ENCODE peak calls at places on chromosomes 5 and 9, in five cellular contexts. Y, O, N, B and J are unnamed samples.

GRCh38 chr9:2939368-2939767 is 95.5 kb upstream of the PUM3 start:
- DNase-seq in N (no peak), O (no peak), B (no peak), Y (no peak), J (no peak)

GRCh38 chr5:40784027-40784653 is 14.0 kb downstream of the PRKAA1 start:
- DNase-seq in O (no peak), N (no peak), Y (peak; percentile 92), B (no peak), J (no peak)

GRCh38 chr5:80654054-80654390 is 430 bp upstream of the MSH3 start:
- DNase-seq in Y (peak; percentile 20), B (no peak), O (no peak), N (peak; percentile 24), J (peak; percentile 34)

GRCh38 chr9:133592731-133593409 is 16.3 kb downstream of the FAM163B start:
- DNase-seq in N (no peak), Y (no peak), B (no peak), O (no peak), J (no peak)

GRCh38 chr5:37495210-37495609 is 116.1 kb downstream of the WDR70 start:
- DNase-seq in B (no peak), N (no peak), O (no peak), Y (peak; percentile 2), J (no peak)

GRCh38 chr9:124259273-124260078 is 1.7 kb downstream of the NEK6 start:
- DNase-seq in O (no peak), Y (peak; percentile 91), B (no peak), N (peak; percentile 42), J (no peak)

GRCh38 chr9:34556951-34557350 is 32.6 kb downstream of the CNTFR start:
- DNase-seq in Y (no peak), N (no peak), B (no peak), O (no peak), J (no peak)

GRCh38 chr5:84290161-84290560 is 94.5 kb downstream of the EDIL3 start:
- DNase-seq in B (no peak), O (no peak), Y (no peak), N (no peak), J (no peak)

GRCh38 chr5:26691486-26691885 is 346.9 kb downstream of the CDH9 start:
- DNase-seq in N (no peak), B (no peak), O (no peak), Y (no peak), J (no peak)

GRCh38 chr9:134315716-134316443 is 10.4 kb upstream of the RXRA start:
- DNase-seq in N (no peak), Y (no peak), B (no peak), O (no peak), J (no peak)

DNA sequence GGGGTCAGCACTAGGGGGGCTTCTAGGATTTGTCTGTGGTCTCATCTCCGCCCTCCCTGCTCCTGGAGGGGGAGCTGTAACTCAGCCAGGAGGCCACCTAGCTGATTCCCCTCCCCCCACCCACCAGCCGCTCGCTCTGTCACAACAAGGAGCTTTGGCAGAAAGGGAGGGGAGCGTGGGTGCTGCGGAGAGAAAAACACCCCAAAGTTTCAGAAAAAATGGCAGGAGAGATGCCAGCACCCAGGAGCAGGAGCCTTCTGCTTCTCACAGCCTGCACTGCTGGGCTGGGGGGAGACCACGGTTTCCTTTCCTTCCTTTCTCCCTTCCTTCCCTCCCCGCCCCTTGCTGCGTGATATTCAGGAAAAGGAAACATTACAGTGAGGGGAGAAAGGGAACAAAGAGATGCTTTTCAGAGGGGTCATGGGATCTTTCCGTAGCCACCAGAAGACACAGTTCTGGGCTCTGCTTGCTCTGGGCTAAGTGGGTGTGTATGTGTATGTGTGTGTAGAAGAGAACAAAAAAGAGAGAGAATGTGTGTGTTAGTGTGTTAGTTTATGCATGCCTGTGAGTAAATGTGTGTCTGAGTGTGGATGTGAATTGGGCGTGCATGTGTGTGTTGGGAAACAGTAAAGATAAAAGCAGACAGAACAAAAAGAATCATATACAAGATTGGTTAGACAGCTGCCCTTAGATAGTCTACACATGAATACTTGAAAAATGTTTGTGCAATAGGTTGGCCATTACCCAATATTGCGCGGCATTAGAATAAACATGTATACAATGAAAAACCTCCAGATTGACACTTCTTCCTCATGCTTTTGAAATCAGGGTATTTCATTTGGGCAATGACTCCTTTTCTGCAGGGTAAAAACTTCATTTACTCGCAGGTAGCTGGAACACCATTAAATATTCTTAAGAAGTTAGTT is 36.4 kb upstream of the HSPA9 start:
- DNase-seq in O (no peak), B (peak; percentile 54), Y (no peak), N (peak; percentile 52), J (peak; percentile 62)
- TF ChIP-seq CTCF in O (no peak), B (peak; percentile 41), Y (peak; percentile 52), N (peak; percentile 26), J (peak; percentile 26)

GRCh38 chr5:172837640-172838039 is 3.6 kb downstream of the ERGIC1 start:
- DNase-seq in Y (no peak), N (no peak), B (no peak), O (peak; percentile 73), J (no peak)
- TF ChIP-seq CREB1 in Y (no peak), N (no peak), B (no peak), O (no peak), J (no peak)

GRCh38 chr5:157236423-157236822 is 29.5 kb upstream of the CYFIP2 start:
- DNase-seq in B (no peak), O (no peak), Y (no peak), N (no peak), J (no peak)
- H3K36me3 ChIP-seq in B (no peaks in the 10 kb centered on the region), O (no peaks in the 10 kb centered on the region), Y (no peaks in the 10 kb centered on the region), N (no peaks in the 10 kb centered on the region), J (no peaks in the 10 kb centered on the region)

DNA sequence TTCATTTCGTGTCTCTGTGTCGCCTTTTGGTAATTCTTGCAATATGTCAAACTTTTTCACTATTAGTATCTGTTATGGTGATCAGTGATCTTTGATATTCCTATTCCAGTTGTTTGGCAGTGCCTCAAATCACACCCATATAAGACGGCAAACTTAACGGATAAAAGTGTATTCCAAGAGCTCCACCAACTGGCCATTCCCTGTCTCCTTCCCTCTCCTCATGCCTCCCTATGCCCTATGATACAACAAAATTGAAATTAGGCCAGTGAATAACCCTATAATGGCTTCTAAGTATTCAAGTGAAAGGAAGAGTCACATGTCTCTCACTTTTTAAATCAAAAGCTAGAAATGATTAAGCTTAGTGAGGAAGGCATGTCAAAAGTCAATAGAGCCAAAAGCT is 74.8 kb downstream of the CDK5RAP2 start:
- DNase-seq in O (no peak), B (no peak), N (no peak), Y (no peak), J (peak; percentile 12)
- TF ChIP-seq CTCF in O (no peak), B (peak; percentile 38), N (no peak), Y (no peak), J (peak; percentile 63)

GRCh38 chr5:125042243-125042887 is 295.9 kb upstream of the ZNF608 start:
- DNase-seq in N (no peak), Y (no peak), O (no peak), B (no peak), J (no peak)

GRCh38 chr5:125041798-125042197 is 295.4 kb upstream of the ZNF608 start:
- DNase-seq in B (no peak), O (no peak), N (no peak), Y (no peak), J (no peak)

GRCh38 chr5:125045647-125046046 is 299.2 kb upstream of the ZNF608 start:
- DNase-seq in Y (no peak), B (no peak), O (no peak), N (no peak), J (no peak)

GRCh38 chr5:125044491-125045282 is 298.2 kb upstream of the ZNF608 start:
- DNase-seq in Y (no peak), B (no peak), O (no peak), N (no peak), J (no peak)

GRCh38 chr5:125043781-125044391 is 297.4 kb upstream of the ZNF608 start:
- DNase-seq in O (no peak), N (no peak), Y (no peak), B (no peak), J (no peak)
- TF ChIP-seq CREB1 in O (no peak), N (no peak), Y (no peak), B (no peak), J (no peak)